ENCODE peak calls at places on chromosomes 7 and 10, in nine cellular contexts. F is cardiac muscle cell, G is thoracic aorta, J is body of pancreas, S is thyroid gland, B is tibial nerve, O is aorta, Z is H9, I is fibroblast of lung. A is an unnamed sample.
A peak's percentile ranks its signal among the peaks of the same experiment; 100 is the strongest.

GRCh38 chr7:153628825-153629224 is 423.4 kb upstream of the DPP6 start:
- DNase-seq in O (no peak), I (no peak), Z (no peak), S (no peak), F (no peak), J (no peak), B (no peak), G (no peak), A (no peak)

GRCh38 chr10:113007821-113008220 is 57.8 kb downstream of the TCF7L2 start:
- DNase-seq in O (no peak), F (peak; percentile 27), G (no peak), B (no peak), J (no peak), I (no peak), S (no peak), Z (no peak), A (no peak)

GRCh38 chr10:27723436-27723835 is 22.2 kb downstream of the MKX start:
- DNase-seq in G (no peak), Z (no peak), I (peak; percentile 43), J (no peak), F (peak; percentile 6), O (no peak), S (no peak), B (no peak), A (no peak)

GRCh38 chr10:14692344-14693199 is 82.1 kb downstream of the FAM107B start:
- DNase-seq in O (no peak), S (no peak), G (no peak), B (no peak), Z (no peak), I (no peak), F (no peak), J (no peak), A (no peak)

GRCh38 chr10:118763202-118763988 is 8.6 kb upstream of the CACUL1 start:
- DNase-seq in G (no peak), F (no peak), O (no peak), I (no peak), B (no peak), Z (no peak), S (peak; percentile 58), J (no peak), A (no peak)

GRCh38 chr10:47206449-47207279 is 93.3 kb upstream of the GDF10 start:
- DNase-seq in Z (no peak), G (no peak), S (no peak), I (no peak), J (no peak), O (no peak), B (no peak), F (peak; percentile 18), A (no peak)

GRCh38 chr7:73560035-73560835 is 2.7 kb upstream of the BCL7B start:
- DNase-seq in Z (no peak), J (no peak), S (no peak), O (no peak), F (peak; percentile 64), I (peak; percentile 87), G (no peak), B (no peak), A (no peak)

GRCh38 chr7:39978252-39978934 is 28.3 kb downstream of the CDK13 start:
- DNase-seq in I (no peak), O (no peak), S (no peak), B (no peak), G (no peak), Z (no peak), J (no peak), F (no peak), A (no peak)

GRCh38 chr7:158646766-158647474 is 57.7 kb downstream of the NCAPG2 start:
- DNase-seq in B (no peak), O (no peak), F (no peak), J (peak; percentile 45), I (no peak), S (no peak), G (no peak), Z (peak; percentile 61), A (no peak)

GRCh38 chr7:33145174-33145573 is 15.8 kb downstream of the BBS9 start:
- DNase-seq in Z (no peak), O (no peak), G (no peak), F (no peak), J (no peak), I (no peak), S (no peak), B (no peak), A (no peak)

GRCh38 chr7:111486472-111487142 is 75.7 kb downstream of the IMMP2L start:
- DNase-seq in J (peak; percentile 32), O (no peak), G (no peak), S (peak; percentile 18), I (peak; percentile 77), B (peak; percentile 55), F (peak; percentile 77), Z (no peak), A (no peak)

GRCh38 chr10:28906011-28906411 is 228.7 kb downstream of the BAMBI start:
- DNase-seq in F (no peak), O (no peak), B (no peak), I (no peak), S (no peak), J (no peak), G (no peak), Z (no peak), A (no peak)

GRCh38 chr10:88386204-88386877 is 196.8 kb downstream of the RNLS start:
- DNase-seq in O (no peak), B (no peak), S (no peak), I (peak; percentile 21), F (peak; percentile 54), G (no peak), J (peak; percentile 14), Z (no peak), A (no peak)

GRCh38 chr10:46547881-46548780 is 8.3 kb downstream of the GPRIN2 start:
- DNase-seq in S (no peak), B (no peak), G (peak; percentile 1), J (no peak), Z (peak; percentile 31), F (no peak), O (peak; percentile 75), I (no peak), A (peak; percentile 19)

GRCh38 chr10:1738950-1739349 is 1.6 kb upstream of the ADARB2 start:
- DNase-seq in F (no peak), B (no peak), S (no peak), G (no peak), J (no peak), Z (no peak), O (no peak), I (no peak), A (no peak)

GRCh38 chr7:88244287-88244686 is 24.4 kb upstream of the SRI start:
- DNase-seq in J (no peak), B (no peak), G (no peak), O (no peak), Z (no peak), I (no peak), S (no peak), F (no peak), A (no peak)

GRCh38 chr7:88239852-88240251 is 20.0 kb upstream of the SRI start:
- DNase-seq in B (no peak), G (no peak), I (no peak), S (no peak), Z (no peak), O (no peak), F (no peak), J (no peak), A (no peak)

GRCh38 chr7:88243345-88243909 is 23.6 kb upstream of the SRI start:
- DNase-seq in F (peak; percentile 81), I (peak; percentile 66), Z (peak; percentile 34), B (peak; percentile 52), G (no peak), S (peak; percentile 9), J (peak; percentile 22), O (no peak), A (no peak)
- H3K4me1 ChIP-seq in F (no peaks in the 10 kb centered on the region), I (no peaks in the 10 kb centered on the region), Z (no peaks in the 10 kb centered on the region), B (peaks cover 3% of the 10 kb centered on the region), G (no peaks in the 10 kb centered on the region), S (no peaks in the 10 kb centered on the region), J (no peaks in the 10 kb centered on the region), O (no peaks in the 10 kb centered on the region), A (peaks cover 4% of the 10 kb centered on the region)

DNA sequence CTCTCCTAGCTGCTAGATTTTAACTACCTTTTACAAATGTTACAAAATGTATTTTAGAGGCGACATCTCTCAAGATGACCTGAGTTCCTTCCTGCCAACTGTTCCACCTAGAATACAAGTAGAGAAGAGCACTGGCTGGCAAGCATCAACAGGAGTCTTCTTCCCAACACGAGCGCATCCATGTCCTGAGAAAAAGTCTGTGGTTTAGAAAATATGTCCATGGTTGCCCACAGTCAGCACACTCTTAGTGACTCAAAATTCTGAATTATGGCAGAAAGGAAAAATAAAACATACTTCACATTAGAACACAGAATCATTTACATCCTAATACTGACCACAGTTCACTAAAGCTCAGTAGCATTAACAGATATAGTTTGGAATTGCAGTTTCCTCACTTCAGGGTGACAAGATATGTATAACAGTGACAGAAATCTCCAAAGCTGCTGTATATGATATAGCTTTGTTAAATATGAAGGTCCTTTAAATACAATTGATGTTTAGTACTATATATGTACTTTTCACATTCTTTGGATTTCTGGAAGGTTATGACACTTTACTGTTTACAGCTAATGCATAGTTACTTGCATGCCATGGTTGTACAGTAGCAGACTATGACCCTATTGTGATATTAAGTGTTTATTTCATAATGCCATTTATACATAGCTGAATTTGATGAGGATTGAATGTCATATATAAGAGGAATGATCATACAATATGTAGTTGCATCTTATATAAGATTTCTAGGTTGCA is 327.1 kb downstream of the GFRA1 start:
- DNase-seq in Z (no peak), I (no peak), J (no peak), O (no peak), G (no peak), S (no peak), F (no peak), B (no peak), A (no peak)
- H3K4me1 ChIP-seq in Z (no peaks in the 10 kb centered on the region), I (peaks cover 9% of the 10 kb centered on the region), J (peaks cover 8% of the 10 kb centered on the region), O (no peaks in the 10 kb centered on the region), G (peaks cover 9% of the 10 kb centered on the region), S (peaks cover 18% of the 10 kb centered on the region), F (peaks cover 10% of the 10 kb centered on the region), B (no peaks in the 10 kb centered on the region), A (peaks cover 26% of the 10 kb centered on the region)

GRCh38 chr10:75121322-75121721 is 9.9 kb downstream of the SAMD8 start:
- DNase-seq in J (no peak), S (no peak), I (no peak), Z (no peak), G (no peak), F (no peak), B (no peak), O (no peak), A (no peak)
- H3K4me1 ChIP-seq in J (no peaks in the 10 kb centered on the region), S (peaks cover 13% of the 10 kb centered on the region), I (peaks cover 3% of the 10 kb centered on the region), Z (no peaks in the 10 kb centered on the region), G (peaks cover 50% of the 10 kb centered on the region), F (peaks cover 8% of the 10 kb centered on the region), B (peaks cover 9% of the 10 kb centered on the region), O (no peaks in the 10 kb centered on the region), A (peaks cover 24% of the 10 kb centered on the region)

GRCh38 chr7:150371996-150372270 is 3.3 kb downstream of the REPIN1 start:
- DNase-seq in O (no peak), I (no peak), B (no peak), S (no peak), J (no peak), Z (peak; percentile 35), F (no peak), G (no peak), A (no peak)
- H3K4me1 ChIP-seq in O (no peaks in the 10 kb centered on the region), I (peaks cover 10% of the 10 kb centered on the region), B (peaks cover 28% of the 10 kb centered on the region), S (peaks cover 38% of the 10 kb centered on the region), J (peaks cover 78% of the 10 kb centered on the region), Z (peaks cover 6% of the 10 kb centered on the region), F (peaks cover 47% of the 10 kb centered on the region), G (peaks cover 36% of the 10 kb centered on the region), A (peaks cover 15% of the 10 kb centered on the region)

GRCh38 chr10:3776796-3777571 is 8.0 kb downstream of the KLF6 start:
- DNase-seq in J (peak; percentile 65), Z (peak; percentile 10), S (no peak), B (peak; percentile 45), I (peak; percentile 95), G (peak; percentile 76), O (peak; percentile 81), F (peak; percentile 93), A (peak; percentile 55)
- H3K4me1 ChIP-seq in J (peaks cover 57% of the 10 kb centered on the region), Z (peaks cover 3% of the 10 kb centered on the region), S (peaks cover 59% of the 10 kb centered on the region), B (peaks cover 47% of the 10 kb centered on the region), I (peaks cover 23% of the 10 kb centered on the region), G (peaks cover 72% of the 10 kb centered on the region), O (peaks cover 7% of the 10 kb centered on the region), F (peaks cover 8% of the 10 kb centered on the region), A (no peaks in the 10 kb centered on the region)